ENCODE peak calls at places on chromosome 19, in eight cellular contexts. R is EL; I is uterus; M is activated CD4-positive, alpha-beta T cell treated with anti-CD3 and anti-CD28 coated beads for 1 hour; O is left colon; S is AG04450; W is RWPE2; V is upper lobe of right lung. X is an unnamed sample.

GRCh38 chr19:6677924-6678689 is 8.1 kb upstream of the TNFSF14 start:
- DNase-seq in R (no peak), I (no peak), M (no peak), O (no peak), S (no peak), W (no peak), V (no peak), X (no peak)

GRCh38 chr19:41784337-41785239 is 11.8 kb upstream of the CEACAM3 start:
- DNase-seq in R (no peak), I (no peak), M (no peak), O (no peak), S (no peak), W (no peak), V (no peak), X (no peak)

GRCh38 chr19:33689138-33689746 is 67.5 kb downstream of the CHST8 start:
- DNase-seq in R (no peak), I (peak), M (no peak), O (no peak), S (no peak), W (peak), V (peak), X (no peak)

GRCh38 chr19:35303357-35303915 is 11.5 kb downstream of the MAG start:
- DNase-seq in R (no peak), I (no peak), M (no peak), O (no peak), S (no peak), W (no peak), V (no peak), X (no peak)

GRCh38 chr19:37654118-37654517 is 1.1 kb downstream of the ZFP30 start:
- DNase-seq in R (peak), I (no peak), M (no peak), O (no peak), S (no peak), W (no peak), V (no peak), X (no peak)

GRCh38 chr19:45995715-45996385 is 583 bp downstream of the CCDC61 start:
- DNase-seq in R (peak), I (no peak), M (no peak), O (no peak), S (no peak), W (no peak), V (no peak), X (no peak)

GRCh38 chr19:18539372-18539771 is 4.0 kb downstream of the FKBP8 start:
- DNase-seq in R (no peak), I (no peak), M (no peak), O (no peak), S (no peak), W (no peak), V (no peak), X (no peak)

GRCh38 chr19:3450796-3451411 is 29.4 kb downstream of the SMIM24 start:
- DNase-seq in R (peak), I (peak), M (no peak), O (no peak), S (peak), W (peak), V (peak), X (peak)

GRCh38 chr19:531009-531752 is 379 bp upstream of the CDC34 start:
- DNase-seq in R (peak), I (peak), M (peak), O (peak), S (peak), W (no peak), V (peak), X (no peak)

GRCh38 chr19:56309511-56310185 is 5.0 kb downstream of the ZSCAN5A start:
- DNase-seq in R (peak), I (no peak), M (peak), O (peak), S (no peak), W (no peak), V (peak), X (no peak)

GRCh38 chr19:14410775-14411134 is 8.4 kb downstream of the DDX39A start:
- DNase-seq in R (no peak), I (no peak), M (no peak), O (no peak), S (no peak), W (no peak), V (no peak), X (no peak)

GRCh38 chr19:15337202-15337601 is 4.9 kb upstream of the BRD4 start:
- DNase-seq in R (peak), I (no peak), M (no peak), O (no peak), S (no peak), W (no peak), V (no peak), X (peak)

GRCh38 chr19:31177230-31177629 is 172.0 kb downstream of the TSHZ3 start:
- DNase-seq in R (no peak), I (no peak), M (no peak), O (no peak), S (no peak), W (no peak), V (no peak), X (no peak)

GRCh38 chr19:19461671-19462622 is 53.4 kb downstream of the TSSK6 start:
- DNase-seq in R (no peak), I (peak), M (no peak), O (peak), S (no peak), W (no peak), V (peak), X (no peak)

GRCh38 chr19:47755762-47756626 is 10.6 kb downstream of the NOP53 start:
- DNase-seq in R (no peak), I (no peak), M (no peak), O (no peak), S (no peak), W (no peak), V (no peak), X (no peak)

GRCh38 chr19:17487240-17488121 is 17.2 kb downstream of the SLC27A1 start:
- DNase-seq in R (no peak), I (no peak), M (no peak), O (no peak), S (no peak), W (no peak), V (no peak), X (no peak)

GRCh38 chr19:43777163-43777700 is 3.5 kb downstream of the KCNN4 start:
- DNase-seq in R (peak), I (no peak), M (no peak), O (no peak), S (no peak), W (no peak), V (no peak), X (no peak)

GRCh38 chr19:8458380-8458779 is 13.6 kb downstream of the HNRNPM start:
- DNase-seq in R (no peak), I (no peak), M (no peak), O (peak), S (no peak), W (no peak), V (no peak), X (no peak)

GRCh38 chr19:33683881-33684549 is 62.3 kb downstream of the CHST8 start:
- DNase-seq in R (peak), I (no peak), M (no peak), O (peak), S (peak), W (peak), V (peak), X (no peak)

GRCh38 chr19:10517361-10517759 is at the start of gene S1PR5:
- DNase-seq in R (peak), I (no peak), M (no peak), O (no peak), S (no peak), W (no peak), V (peak), X (no peak)

GRCh38 chr19:752652-753517 is 2.0 kb downstream of the MISP start:
- DNase-seq in R (peak), I (peak), M (no peak), O (peak), S (peak), W (peak), V (peak), X (peak)

GRCh38 chr19:40090256-40091204 is at the start of gene ZNF780A:
- DNase-seq in R (peak), I (peak), M (peak), O (peak), S (peak), W (peak), V (peak), X (peak)

GRCh38 chr19:14375582-14376291 is 5.5 kb upstream of the ADGRE5 start:
- DNase-seq in R (no peak), I (peak), M (no peak), O (no peak), S (no peak), W (no peak), V (no peak), X (no peak)

X was measured in BJ.